ENCODE peak calls at places on chromosomes 13 and 19, in nine cellular contexts. N, G, O, A, M, I, H, W and P are unnamed samples.

GRCh38 chr19:50427997-50428425 is 4.7 kb upstream of the MYBPC2 start:
- DNase-seq in N (peak; percentile 89), G (peak; percentile 57), O (no peak), A (no peak), M (peak; percentile 93), I (no peak), H (peak; percentile 81), W (peak; percentile 89), P (peak; percentile 92)

GRCh38 chr13:110617326-110618072 is 2.2 kb downstream of the NAXD start:
- DNase-seq in N (no peak), G (peak; percentile 88), O (peak; percentile 43), A (no peak), M (no peak), I (peak; percentile 38), H (peak; percentile 59), W (no peak), P (peak; percentile 85)

GRCh38 chr13:110869805-110870706 is 44.8 kb downstream of the ANKRD10 start:
- DNase-seq in N (peak; percentile 91), G (peak; percentile 99), O (peak; percentile 89), A (peak; percentile 99), M (peak; percentile 78), I (peak; percentile 93), H (peak; percentile 74), W (peak; percentile 93), P (peak; percentile 79)

GRCh38 chr13:80235559-80236296 is 105.2 kb downstream of the SPRY2 start:
- DNase-seq in N (no peak), G (peak; percentile 86), O (no peak), A (no peak), M (no peak), I (no peak), H (peak; percentile 17), W (no peak), P (no peak)

GRCh38 chr19:13841339-13842293 is 35.3 kb upstream of the NANOS3 start:
- DNase-seq in N (peak; percentile 89), G (no peak), O (no peak), A (no peak), M (peak; percentile 89), I (peak; percentile 37), H (peak; percentile 84), W (peak; percentile 84), P (peak; percentile 78)

GRCh38 chr13:113209880-113210421 is 538 bp downstream of the CUL4A start:
- DNase-seq in N (peak; percentile 77), G (peak; percentile 58), O (peak; percentile 32), A (peak; percentile 45), M (peak; percentile 94), I (peak; percentile 57), H (peak; percentile 76), W (no peak), P (peak; percentile 71)

GRCh38 chr19:34480971-34481821 is at the start of gene WTIP:
- DNase-seq in N (peak; percentile 78), G (peak; percentile 82), O (peak; percentile 62), A (peak; percentile 18), M (no peak), I (no peak), H (peak; percentile 41), W (peak; percentile 64), P (peak; percentile 67)

GRCh38 chr13:58960909-58961308 is 1202.8 kb downstream of the DIAPH3 start:
- DNase-seq in N (no peak), G (peak; percentile 33), O (peak; percentile 9), A (no peak), M (no peak), I (peak; percentile 0), H (no peak), W (no peak), P (no peak)

GRCh38 chr13:61777281-61777680 is 361.6 kb upstream of the PCDH20 start:
- DNase-seq in N (no peak), G (no peak), O (no peak), A (no peak), M (no peak), I (no peak), H (no peak), W (no peak), P (no peak)

GRCh38 chr13:24650157-24650556 is 30.1 kb upstream of the ATP12A start:
- DNase-seq in N (no peak), G (no peak), O (no peak), A (no peak), M (no peak), I (no peak), H (no peak), W (no peak), P (no peak)

GRCh38 chr19:1856698-1857603 is 6.4 kb downstream of the KLF16 start:
- DNase-seq in N (peak; percentile 93), G (peak; percentile 76), O (peak; percentile 77), A (no peak), M (peak; percentile 97), I (peak; percentile 95), H (peak; percentile 96), W (peak; percentile 90), P (peak; percentile 92)

GRCh38 chr13:44484562-44485164 is 91.5 kb downstream of the TSC22D1 start:
- DNase-seq in N (no peak), G (peak; percentile 9), O (no peak), A (no peak), M (no peak), I (no peak), H (no peak), W (no peak), P (no peak)

GRCh38 chr19:709196-709964 is 645 bp downstream of the PALM start:
- DNase-seq in N (no peak), G (no peak), O (no peak), A (no peak), M (no peak), I (no peak), H (no peak), W (no peak), P (no peak)

GRCh38 chr13:75797256-75797655 is 161.1 kb downstream of the LMO7 start:
- DNase-seq in N (no peak), G (no peak), O (no peak), A (no peak), M (no peak), I (no peak), H (no peak), W (no peak), P (no peak)

DNA sequence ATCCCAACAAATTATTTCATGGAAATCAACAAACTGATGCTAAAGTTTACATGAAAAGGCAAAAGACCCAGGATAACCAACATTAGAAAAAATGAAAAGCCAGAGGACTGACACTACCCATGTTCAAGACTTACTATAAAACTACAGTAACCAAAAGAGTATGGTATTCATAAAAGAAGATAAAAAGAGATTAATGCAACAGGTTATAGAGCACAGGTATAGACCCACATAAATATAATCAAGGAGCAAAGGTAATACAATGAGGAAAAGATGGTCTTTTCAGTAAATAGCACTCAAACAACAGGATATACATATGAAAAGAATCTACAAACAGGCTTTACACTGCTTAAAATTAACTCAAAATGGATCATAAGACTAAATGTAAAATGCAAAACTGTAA is 1342.7 kb downstream of the UQCRFS1 start:
- DNase-seq in N (no peak), G (no peak), O (no peak), A (no peak), M (no peak), I (no peak), H (no peak), W (no peak), P (no peak)
- H3K9me3 ChIP-seq in N (peaks cover 5% of the 10 kb centered on the region), G (peaks cover 7% of the 10 kb centered on the region), O (peaks cover 81% of the 10 kb centered on the region), A (peaks cover 11% of the 10 kb centered on the region), M (peaks cover 12% of the 10 kb centered on the region), I (no peaks in the 10 kb centered on the region), H (peaks cover 7% of the 10 kb centered on the region), W (no peaks in the 10 kb centered on the region), P (no peaks in the 10 kb centered on the region)

DNA sequence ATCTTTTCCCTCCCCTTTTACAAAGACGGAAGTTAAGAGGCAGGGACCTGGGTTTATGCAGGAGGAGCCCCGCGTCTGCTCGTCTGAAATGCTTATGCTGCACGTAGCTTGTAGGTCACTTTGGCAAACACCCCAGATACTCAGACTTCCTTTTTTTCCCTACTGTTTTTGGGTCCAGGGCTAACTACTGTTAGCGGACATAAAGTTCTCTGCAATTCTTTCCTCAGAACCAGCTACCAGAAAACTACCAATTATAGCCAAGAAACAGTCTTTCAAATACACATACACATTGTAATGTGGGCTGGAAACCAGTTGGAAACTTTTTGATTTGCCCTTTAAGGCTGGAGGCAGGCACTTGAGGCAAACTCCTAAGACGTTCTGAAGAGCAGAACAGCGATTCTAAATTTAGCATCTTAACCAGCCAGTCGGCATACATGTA is 50.7 kb downstream of the EFNB2 start:
- DNase-seq in N (no peak), G (no peak), O (no peak), A (no peak), M (no peak), I (no peak), H (no peak), W (no peak), P (no peak)
- TF ChIP-seq POLR2AphosphoS5 in N (no peak), G (no peak), O (no peak), A (no peak), M (no peak), I (no peak), H (no peak), W (no peak), P (no peak)

GRCh38 chr19:38817081-38817480 is 4.3 kb upstream of the LGALS4 start:
- DNase-seq in N (no peak), G (no peak), O (no peak), A (no peak), M (peak; percentile 58), I (no peak), H (no peak), W (no peak), P (no peak)

GRCh38 chr19:38812841-38813320 is at the start of gene LGALS4:
- DNase-seq in N (no peak), G (no peak), O (no peak), A (no peak), M (no peak), I (no peak), H (peak; percentile 93), W (no peak), P (peak; percentile 93)

GRCh38 chr19:38816131-38816750 is 3.5 kb upstream of the LGALS4 start:
- DNase-seq in N (no peak), G (no peak), O (no peak), A (no peak), M (peak; percentile 58), I (no peak), H (no peak), W (no peak), P (no peak)

GRCh38 chr19:38813323-38813722 is 578 bp upstream of the LGALS4 start:
- DNase-seq in N (no peak), G (no peak), O (no peak), A (no peak), M (no peak), I (no peak), H (no peak), W (no peak), P (no peak)

GRCh38 chr19:38815059-38816001 is 2.6 kb upstream of the LGALS4 start:
- DNase-seq in N (no peak), G (no peak), O (no peak), A (no peak), M (peak; percentile 67), I (no peak), H (peak; percentile 73), W (no peak), P (no peak)
- H3K27ac ChIP-seq in N (no peak overlapping the region), G (no peak overlapping the region), O (no peak overlapping the region), A (no peak overlapping the region), M (no peak overlapping the region), I (no peak overlapping the region), H (peak overlapping the region; percentile 94), W (no peak overlapping the region), P (no peak overlapping the region)

DNA sequence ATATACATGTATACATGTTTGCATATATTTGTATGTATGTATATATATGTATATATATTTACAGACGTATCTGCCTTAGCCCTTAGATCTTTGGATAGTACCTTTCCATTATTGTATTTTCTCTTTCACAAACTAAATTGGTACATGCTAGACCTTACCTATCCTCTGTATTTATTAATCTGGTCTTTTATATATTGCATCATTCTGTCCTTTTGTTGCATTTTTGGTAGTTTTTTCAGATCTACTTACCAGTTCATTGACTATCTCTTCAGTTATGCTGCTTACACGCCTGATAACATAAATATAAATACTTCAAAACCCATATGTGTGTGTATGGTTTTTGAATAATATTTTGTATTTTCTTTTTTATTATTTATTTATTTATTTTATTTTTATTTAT is 11.7 kb downstream of the ZNF613 start:
- DNase-seq in N (no peak), G (no peak), O (no peak), A (no peak), M (no peak), I (no peak), H (no peak), W (no peak), P (no peak)
- H3K9me3 ChIP-seq in N (peaks cover 62% of the 10 kb centered on the region), G (peaks cover 7% of the 10 kb centered on the region), O (peaks cover 47% of the 10 kb centered on the region), A (peaks cover 5% of the 10 kb centered on the region), M (peaks cover 100% of the 10 kb centered on the region), I (peaks cover 7% of the 10 kb centered on the region), H (peaks cover 63% of the 10 kb centered on the region), W (peaks cover 100% of the 10 kb centered on the region), P (peaks cover 100% of the 10 kb centered on the region)